ENCODE peak calls at places on chromosomes 11 and 22, in five cellular contexts. One of them, this sample, is unnamed.
A peak's percentile ranks its signal among the peaks of the same experiment; 100 is the strongest.

GRCh38 chr11:78606667-78607066 is 32.0 kb upstream of the NARS2 start:
- DNase-seq in OCI-LY7: no peak
- DNase-seq in AG09309: no peak
- DNase-seq in epithelial cell of esophagus: peak; percentile 63
- DNase-seq in right lobe of liver: no peak
- DNase-seq in this sample: no peak

GRCh38 chr22:39534591-39535301 is 2.2 kb upstream of the RPS19BP1 start:
- DNase-seq in OCI-LY7: peak; percentile 78
- DNase-seq in epithelial cell of esophagus: peak; percentile 65
- DNase-seq in right lobe of liver: peak; percentile 85
- DNase-seq in AG09309: no peak
- DNase-seq in this sample: no peak

GRCh38 chr22:45007247-45007945 is 2.4 kb downstream of the PHF21B start:
- DNase-seq in AG09309: no peak
- DNase-seq in OCI-LY7: no peak
- DNase-seq in right lobe of liver: peak; percentile 22
- DNase-seq in epithelial cell of esophagus: peak; percentile 41
- DNase-seq in this sample: no peak

GRCh38 chr11:126443120-126443519 is 87.6 kb downstream of the ST3GAL4 start:
- DNase-seq in epithelial cell of esophagus: no peak
- DNase-seq in right lobe of liver: no peak
- DNase-seq in AG09309: no peak
- DNase-seq in OCI-LY7: peak; percentile 22
- DNase-seq in this sample: no peak

GRCh38 chr11:75334402-75334891 is 17.0 kb downstream of the ARRB1 start:
- DNase-seq in OCI-LY7: no peak
- DNase-seq in epithelial cell of esophagus: peak; percentile 34
- DNase-seq in AG09309: no peak
- DNase-seq in right lobe of liver: no peak
- DNase-seq in this sample: no peak

GRCh38 chr11:26045082-26045481 is 286.8 kb upstream of the ANO3 start:
- DNase-seq in OCI-LY7: no peak
- DNase-seq in AG09309: no peak
- DNase-seq in epithelial cell of esophagus: peak; percentile 73
- DNase-seq in right lobe of liver: no peak
- DNase-seq in this sample: no peak

GRCh38 chr11:22521226-22521625 is 104.4 kb downstream of the FANCF start:
- DNase-seq in right lobe of liver: no peak
- DNase-seq in OCI-LY7: no peak
- DNase-seq in epithelial cell of esophagus: peak; percentile 72
- DNase-seq in AG09309: no peak
- DNase-seq in this sample: peak; percentile 24

GRCh38 chr22:45504703-45505341 is 2.1 kb downstream of the FBLN1 start:
- DNase-seq in AG09309: no peak
- DNase-seq in right lobe of liver: no peak
- DNase-seq in OCI-LY7: no peak
- DNase-seq in epithelial cell of esophagus: peak; percentile 48
- DNase-seq in this sample: no peak

GRCh38 chr22:39545310-39546063 is 12.9 kb upstream of the RPS19BP1 start:
- DNase-seq in AG09309: no peak
- DNase-seq in epithelial cell of esophagus: peak; percentile 60
- DNase-seq in right lobe of liver: no peak
- DNase-seq in OCI-LY7: no peak
- DNase-seq in this sample: no peak

GRCh38 chr11:113521737-113522517 is 46.7 kb upstream of the DRD2 start:
- DNase-seq in epithelial cell of esophagus: peak; percentile 33
- DNase-seq in OCI-LY7: no peak
- DNase-seq in right lobe of liver: no peak
- DNase-seq in AG09309: no peak
- DNase-seq in this sample: no peak

GRCh38 chr11:101974771-101975170 is 58.4 kb upstream of the ANGPTL5 start:
- DNase-seq in AG09309: no peak
- DNase-seq in OCI-LY7: no peak
- DNase-seq in right lobe of liver: no peak
- DNase-seq in epithelial cell of esophagus: no peak
- DNase-seq in this sample: no peak

GRCh38 chr11:101975734-101976133 is 59.4 kb upstream of the ANGPTL5 start:
- DNase-seq in epithelial cell of esophagus: no peak
- DNase-seq in right lobe of liver: no peak
- DNase-seq in AG09309: no peak
- DNase-seq in OCI-LY7: no peak
- DNase-seq in this sample: no peak

GRCh38 chr11:101974255-101974654 is 57.9 kb upstream of the ANGPTL5 start:
- DNase-seq in right lobe of liver: no peak
- DNase-seq in epithelial cell of esophagus: no peak
- DNase-seq in OCI-LY7: no peak
- DNase-seq in AG09309: peak; percentile 16
- DNase-seq in this sample: peak; percentile 2
- TF ChIP-seq CTCF in right lobe of liver: peak; percentile 26
- TF ChIP-seq CTCF in epithelial cell of esophagus: no peak
- TF ChIP-seq CTCF in OCI-LY7: peak; percentile 34
- TF ChIP-seq CTCF in AG09309: peak; percentile 64
- TF ChIP-seq CTCF in this sample: no peak

GRCh38 chr11:101439488-101439887 is 144.3 kb downstream of the TRPC6 start:
- DNase-seq in AG09309: no peak
- DNase-seq in OCI-LY7: no peak
- DNase-seq in epithelial cell of esophagus: no peak
- DNase-seq in right lobe of liver: no peak
- DNase-seq in this sample: no peak
- TF ChIP-seq CTCF in AG09309: no peak
- TF ChIP-seq CTCF in OCI-LY7: peak; percentile 51
- TF ChIP-seq CTCF in epithelial cell of esophagus: no peak
- TF ChIP-seq CTCF in right lobe of liver: no peak
- TF ChIP-seq CTCF in this sample: no peak

GRCh38 chr11:91041626-91042025 is 818.8 kb upstream of the CHORDC1 start:
- DNase-seq in OCI-LY7: no peak
- DNase-seq in AG09309: no peak
- DNase-seq in right lobe of liver: no peak
- DNase-seq in epithelial cell of esophagus: no peak
- DNase-seq in this sample: no peak
- TF ChIP-seq CTCF in OCI-LY7: no peak
- TF ChIP-seq CTCF in AG09309: no peak
- TF ChIP-seq CTCF in right lobe of liver: no peak
- TF ChIP-seq CTCF in epithelial cell of esophagus: no peak
- TF ChIP-seq CTCF in this sample: no peak

DNA sequence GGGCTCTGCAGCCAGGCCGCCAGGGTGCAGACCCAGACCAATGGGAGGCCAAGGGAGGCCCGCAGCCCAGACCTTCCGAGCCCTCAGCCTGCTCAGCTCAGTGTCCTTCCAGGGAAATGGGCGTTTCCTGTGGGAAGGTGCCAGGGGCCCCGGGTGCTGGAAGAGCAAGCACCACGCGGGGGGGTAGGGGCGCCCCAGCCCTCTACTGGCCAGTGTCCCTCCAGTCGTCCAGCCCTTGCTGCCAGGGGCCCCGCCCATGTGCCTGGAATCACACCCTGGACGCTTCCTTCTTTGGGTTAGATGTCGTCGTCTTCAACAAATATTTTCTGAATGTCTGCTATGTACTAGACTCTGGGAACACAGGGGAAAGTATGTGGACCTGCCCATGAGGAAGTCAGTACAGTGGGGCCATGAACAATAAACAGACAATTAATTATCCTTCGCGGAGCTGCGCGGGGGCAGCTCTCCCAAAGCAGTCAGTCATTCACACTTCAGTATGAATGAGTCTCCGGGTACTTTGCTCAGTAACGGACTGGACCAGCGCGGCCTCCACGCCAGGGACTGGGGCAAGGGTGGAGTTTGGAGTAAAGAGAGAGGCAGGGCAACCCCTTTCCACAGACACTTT is 60.2 kb downstream of the CDKN1C start:
- DNase-seq in AG09309: peak; percentile 48
- DNase-seq in OCI-LY7: no peak
- DNase-seq in right lobe of liver: peak; percentile 56
- DNase-seq in epithelial cell of esophagus: no peak
- DNase-seq in this sample: no peak
- TF ChIP-seq CTCF in AG09309: peak; percentile 31
- TF ChIP-seq CTCF in OCI-LY7: no peak
- TF ChIP-seq CTCF in right lobe of liver: no peak
- TF ChIP-seq CTCF in epithelial cell of esophagus: no peak
- TF ChIP-seq CTCF in this sample: no peak

GRCh38 chr11:47355283-47356128 is 3.0 kb upstream of the MYBPC3 start:
- DNase-seq in epithelial cell of esophagus: peak; percentile 94
- DNase-seq in right lobe of liver: peak; percentile 95
- DNase-seq in OCI-LY7: no peak
- DNase-seq in AG09309: peak; percentile 44
- DNase-seq in this sample: peak; percentile 79
- TF ChIP-seq CTCF in epithelial cell of esophagus: peak; percentile 98
- TF ChIP-seq CTCF in right lobe of liver: peak; percentile 94
- TF ChIP-seq CTCF in OCI-LY7: peak; percentile 46
- TF ChIP-seq CTCF in AG09309: peak; percentile 98
- TF ChIP-seq CTCF in this sample: peak; percentile 92

DNA sequence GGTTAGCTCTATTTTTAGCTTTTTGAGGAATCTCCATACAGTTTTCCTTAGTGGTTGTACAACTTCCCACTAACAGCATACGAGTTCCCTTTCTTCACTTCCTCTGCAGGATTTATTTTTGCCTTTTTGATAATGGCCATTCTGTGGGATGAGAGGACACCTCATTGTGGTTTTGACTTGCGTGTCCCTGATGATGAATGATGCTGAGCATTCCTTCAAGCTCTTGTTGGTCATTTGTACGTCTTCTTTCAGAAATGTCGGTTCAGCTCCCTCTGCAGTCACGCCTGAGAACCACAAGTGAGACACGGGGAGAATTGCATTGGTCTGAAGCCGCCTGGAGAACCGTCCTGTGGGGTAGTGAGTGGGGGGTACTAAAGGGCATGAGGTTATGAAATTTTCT is 2.0 kb upstream of the KRTAP5-10 start:
- DNase-seq in right lobe of liver: no peak
- DNase-seq in OCI-LY7: peak; percentile 34
- DNase-seq in AG09309: peak; percentile 32
- DNase-seq in epithelial cell of esophagus: peak; percentile 52
- DNase-seq in this sample: no peak
- TF ChIP-seq CTCF in right lobe of liver: peak; percentile 60
- TF ChIP-seq CTCF in OCI-LY7: peak; percentile 71
- TF ChIP-seq CTCF in AG09309: peak; percentile 50
- TF ChIP-seq CTCF in epithelial cell of esophagus: peak; percentile 46
- TF ChIP-seq CTCF in this sample: peak; percentile 38

This sample was measured in HFF-Myc.